ENCODE peak calls at places on chromosomes 12 and 14, in eight cellular contexts. E is HFFc6; Q is transverse colon; Y is NCI-H1694; Z is activated CD4-positive, alpha-beta T cell treated with anti-CD3 and anti-CD28 coated beads, Interleukin-2, amount 10 ng/mL, durations not matched to agents 7 days and 5 days; V is fibroblast of mammary gland; I is RWPE1; X is nucleus accumbens. L is an unnamed sample.

GRCh38 chr12:49489720-49490119 is 49.1 kb upstream of the KCNH3 start:
- DNase-seq in X (no peak), E (peak), V (peak), Y (no peak), Z (no peak), I (peak), Q (no peak), L (no peak)

GRCh38 chr14:31484754-31485153 is 3.1 kb downstream of the GPR33 start:
- DNase-seq in I (no peak), X (no peak), Z (no peak), Y (no peak), Q (no peak), V (no peak), E (no peak), L (no peak)

GRCh38 chr12:71846322-71846940 is 6.9 kb downstream of the TBC1D15 start:
- DNase-seq in X (no peak), V (peak), Z (peak), Q (no peak), E (peak), Y (peak), I (peak), L (no peak)

GRCh38 chr12:6724409-6724797 is 557 bp downstream of the COPS7A start:
- DNase-seq in Q (peak), Z (peak), Y (no peak), X (no peak), I (no peak), E (no peak), V (peak), L (no peak)

GRCh38 chr12:95976416-95976832 is 19.7 kb downstream of the HAL start:
- DNase-seq in X (no peak), V (peak), Z (no peak), Y (no peak), E (no peak), I (peak), Q (no peak), L (no peak)

GRCh38 chr14:54776361-54777001 is 126.1 kb downstream of the GCH1 start:
- DNase-seq in V (peak), Z (peak), I (no peak), E (peak), Y (no peak), X (no peak), Q (peak), L (peak)

GRCh38 chr12:6821271-6821673 is 349 bp upstream of the GPR162 start:
- DNase-seq in Y (peak), E (no peak), I (no peak), Q (peak), V (peak), Z (peak), X (peak), L (no peak)

GRCh38 chr12:96208346-96208745 is 14.2 kb downstream of the ELK3 start:
- DNase-seq in Y (no peak), V (peak), Q (no peak), I (peak), E (peak), X (no peak), Z (no peak), L (no peak)

GRCh38 chr12:101891462-101891971 is 14.1 kb downstream of the DRAM1 start:
- DNase-seq in Y (no peak), V (peak), Z (no peak), E (peak), X (no peak), I (no peak), Q (peak), L (no peak)

GRCh38 chr12:52417742-52418141 is 11.6 kb upstream of the KRT82 start:
- DNase-seq in E (no peak), I (no peak), V (no peak), X (no peak), Z (no peak), Q (no peak), Y (no peak), L (no peak)